ENCODE peak calls at places on chromosomes 4 and X, in four cellular contexts. P is H1, C is mesendoderm, J is IMR-90. A is an unnamed sample.

GRCh38 chrX:152137771-152138387 is 498 bp downstream of the MAGEA10 start:
- DNase-seq in P (no peak), C (no peak), J (no peak), A (no peak)

GRCh38 chrX:14758029-14758491 is 114.8 kb downstream of the FANCB start:
- DNase-seq in P (no peak), J (no peak), C (peak), A (no peak)

GRCh38 chrX:10208953-10209352 is 52.2 kb downstream of the CLCN4 start:
- DNase-seq in C (no peak), P (no peak), J (no peak), A (no peak)

GRCh38 chr4:3821580-3822229 is 55.5 kb downstream of the ADRA2C start:
- DNase-seq in P (no peak), J (no peak), C (no peak), A (no peak)

GRCh38 chr4:8185930-8186329 is 13.2 kb upstream of the SH3TC1 start:
- DNase-seq in J (no peak), C (no peak), P (no peak), A (no peak)

GRCh38 chrX:155225774-155226173 is 9.5 kb downstream of the VBP1 start:
- DNase-seq in J (no peak), C (no peak), P (no peak), A (no peak)

GRCh38 chrX:102858826-102859627 is 78.0 kb upstream of the RAB40AL start:
- DNase-seq in C (peak), P (no peak), J (no peak), A (peak)

GRCh38 chrX:136450050-136450830 is 37.5 kb upstream of the BRS3 start:
- DNase-seq in P (no peak), J (peak), C (no peak), A (no peak)

GRCh38 chr4:108466936-108467902 is 153.2 kb upstream of the RPL34 start:
- DNase-seq in P (no peak), J (peak), C (peak), A (no peak)

GRCh38 chr4:26345541-26345940 is 24.7 kb downstream of the RBPJ start:
- DNase-seq in J (no peak), C (no peak), P (no peak), A (no peak)

GRCh38 chrX:136048446-136048845 is 63.2 kb downstream of the SLC9A6 start:
- DNase-seq in P (no peak), J (peak), C (no peak), A (no peak)

GRCh38 chr4:89509708-89510269 is 202.2 kb upstream of the GPRIN3 start:
- DNase-seq in P (no peak), J (peak), C (no peak), A (no peak)

GRCh38 chr4:101067383-101067782 is 279.9 kb downstream of the PPP3CA start:
- DNase-seq in C (no peak), P (no peak), J (no peak), A (no peak)

GRCh38 chr4:145939856-145940255 is 1.2 kb upstream of the ZNF827 start:
- DNase-seq in C (no peak), P (no peak), J (peak), A (no peak)

GRCh38 chr4:145061325-145061920 is 36.6 kb downstream of the ANAPC10 start:
- DNase-seq in P (no peak), C (peak), J (peak), A (no peak)

GRCh38 chr4:121070696-121071639 is 1.4 kb downstream of the NDNF start:
- DNase-seq in C (peak), P (peak), J (no peak), A (peak)

GRCh38 chr4:149371021-149371420 is 444.6 kb downstream of the IQCM start:
- DNase-seq in J (peak), C (peak), P (no peak), A (peak)

GRCh38 chr4:169663894-169664293 is 43.5 kb downstream of the CLCN3 start:
- DNase-seq in P (no peak), J (peak), C (no peak), A (no peak)

GRCh38 chr4:98556451-98556850 is 102.0 kb downstream of the TSPAN5 start:
- DNase-seq in P (no peak), C (no peak), J (no peak), A (no peak)

GRCh38 chrX:57906790-57907189 is 3.5 kb downstream of the ZXDA start:
- DNase-seq in P (no peak), J (peak), C (no peak), A (no peak)

GRCh38 chrX:14922437-14922836 is 49.2 kb downstream of the MOSPD2 start:
- DNase-seq in C (no peak), J (peak), P (no peak), A (no peak)

GRCh38 chr4:75637827-75638226 is 7.5 kb upstream of the CDKL2 start:
- DNase-seq in J (no peak), P (no peak), C (no peak), A (no peak)
- H4K5ac ChIP-seq in J (no peak), P (no peak), C (no peak), A (no peak)

GRCh38 chr4:41214158-41215146 is at the start of gene APBB2:
- DNase-seq in J (peak), P (peak), C (peak), A (peak)

GRCh38 chr4:41213563-41214157 is 682 bp downstream of the APBB2 start:
- DNase-seq in J (no peak), P (no peak), C (no peak), A (no peak)

GRCh38 chr4:41215969-41216293 is 1.6 kb upstream of the APBB2 start:
- DNase-seq in P (peak), C (no peak), J (no peak), A (no peak)

GRCh38 chr4:41216294-41217019 is 2.1 kb upstream of the APBB2 start:
- DNase-seq in J (peak), P (peak), C (peak), A (peak)

GRCh38 chr4:41215155-41215554 is 813 bp upstream of the APBB2 start:
- DNase-seq in P (no peak), C (no peak), J (no peak), A (no peak)
- H4K8ac ChIP-seq in P (no peak), C (no peak), J (no peak), A (no peak)

GRCh38 chr4:168645933-168646768 is 149.3 kb downstream of the PALLD start:
- DNase-seq in P (no peak), C (peak), J (no peak), A (no peak)

GRCh38 chr4:168648929-168649328 is 152.1 kb downstream of the PALLD start:
- DNase-seq in P (no peak), J (peak), C (peak), A (no peak)

GRCh38 chr4:168651374-168651773 is 154.5 kb downstream of the PALLD start:
- DNase-seq in C (peak), P (no peak), J (no peak), A (no peak)

GRCh38 chr4:168648494-168648893 is 151.6 kb downstream of the PALLD start:
- DNase-seq in P (no peak), C (no peak), J (no peak), A (no peak)

GRCh38 chr4:168647976-168648375 is 151.1 kb downstream of the PALLD start:
- DNase-seq in P (no peak), C (peak), J (no peak), A (no peak)
- H4K5ac ChIP-seq in P (no peak), C (no peak), J (no peak), A (no peak)

GRCh38 chr4:181475781-181476180 is 767.4 kb upstream of the TENM3 start:
- DNase-seq in J (no peak), P (peak), C (peak), A (no peak)
- H4K8ac ChIP-seq in J (no peak), P (no peak), C (no peak), A (no peak)

A was measured in H9.